ENCODE peak calls at places on chromosomes 4 and X, in six cellular contexts. J, O, E, R, I and Q are unnamed samples.

GRCh38 chr4:118351851-118352827 is 664 bp downstream of the PRSS12 start:
- DNase-seq in R (peak; percentile 60), O (peak; percentile 41), I (peak; percentile 20), J (peak; percentile 79), E (peak; percentile 25), Q (peak; percentile 45)

GRCh38 chr4:6781561-6781960 is 966 bp upstream of the KIAA0232 start:
- DNase-seq in R (no peak), J (no peak), E (no peak), I (no peak), O (no peak), Q (no peak)

GRCh38 chr4:169150806-169151205 is 120.0 kb downstream of the SH3RF1 start:
- DNase-seq in I (no peak), J (no peak), R (no peak), O (no peak), E (no peak), Q (no peak)

GRCh38 chrX:45806410-45807121 is 605.9 kb upstream of the DIPK2B start:
- DNase-seq in R (peak; percentile 39), I (peak; percentile 68), E (no peak), O (no peak), J (no peak), Q (peak; percentile 23)

GRCh38 chrX:110667706-110668105 is 127.9 kb downstream of the CHRDL1 start:
- DNase-seq in J (no peak), E (peak; percentile 17), O (no peak), R (no peak), I (no peak), Q (peak; percentile 15)

GRCh38 chrX:41661366-41662095 is 27.2 kb upstream of the GPR34 start:
- DNase-seq in E (no peak), I (no peak), R (peak; percentile 20), J (no peak), O (no peak), Q (no peak)

GRCh38 chrX:112636951-112637541 is 42.7 kb downstream of the LHFPL1 start:
- DNase-seq in E (no peak), O (no peak), J (no peak), I (no peak), R (peak; percentile 79), Q (no peak)

GRCh38 chrX:13164611-13165010 is 120.2 kb upstream of the FAM9C start:
- DNase-seq in E (no peak), I (no peak), O (no peak), J (no peak), R (no peak), Q (no peak)

GRCh38 chr4:3223346-3223745 is 25.6 kb upstream of the MSANTD1 start:
- DNase-seq in R (no peak), O (no peak), J (peak; percentile 66), I (no peak), E (no peak), Q (no peak)